ENCODE peak calls at places on chromosomes 13 and 19, in five cellular contexts. N is thoracic aorta, R is heart right ventricle, J is mammary epithelial cell, S is foreskin fibroblast. D is an unnamed sample.

GRCh38 chr19:45117167-45117594 is 24.2 kb downstream of the PPP1R37 start:
- DNase-seq in R (no peak), N (no peak), J (no peak), S (no peak), D (peak; percentile 67)

GRCh38 chr19:55109527-55110291 is 7.7 kb downstream of the PPP1R12C start:
- DNase-seq in S (no peak), J (no peak), R (no peak), N (no peak), D (no peak)

GRCh38 chr13:82933986-82934385 is 948.3 kb downstream of the SLITRK1 start:
- DNase-seq in R (no peak), N (no peak), J (no peak), S (no peak), D (no peak)

GRCh38 chr13:44601596-44601995 is 25.5 kb upstream of the TSC22D1 start:
- DNase-seq in R (no peak), N (no peak), J (no peak), S (no peak), D (no peak)

GRCh38 chr13:47549219-47549752 is 451.8 kb downstream of the SUCLA2 start:
- DNase-seq in S (peak; percentile 44), N (no peak), J (no peak), R (no peak), D (no peak)

GRCh38 chr13:51839711-51840110 is 5.3 kb downstream of the TMEM272 start:
- DNase-seq in J (no peak), N (no peak), S (no peak), R (no peak), D (no peak)

GRCh38 chr19:56125806-56126590 is 4.9 kb upstream of the ZNF787 start:
- DNase-seq in R (no peak), J (no peak), N (no peak), S (no peak), D (no peak)

GRCh38 chr19:45443462-45444317 is 20.0 kb upstream of the ERCC1 start:
- DNase-seq in R (peak; percentile 97), N (peak; percentile 95), S (peak; percentile 96), J (peak; percentile 93), D (peak; percentile 71)

GRCh38 chr19:31121501-31121900 is 227.7 kb downstream of the TSHZ3 start:
- DNase-seq in N (no peak), S (no peak), J (no peak), R (no peak), D (no peak)

GRCh38 chr13:47898080-47898479 is 103.0 kb downstream of the SUCLA2 start:
- DNase-seq in J (no peak), N (no peak), R (no peak), S (no peak), D (no peak)

GRCh38 chr19:50333737-50334617 is 4.8 kb upstream of the KCNC3 start:
- DNase-seq in J (no peak), N (no peak), S (peak; percentile 79), R (peak; percentile 63), D (peak; percentile 89)

GRCh38 chr19:44990459-44990858 is 10.8 kb upstream of the RELB start:
- DNase-seq in N (no peak), J (no peak), S (no peak), R (no peak), D (no peak)

GRCh38 chr13:89687066-89687465 is 1660.4 kb upstream of the MIR17HG start:
- DNase-seq in J (no peak), S (no peak), N (no peak), R (no peak), D (no peak)

GRCh38 chr19:42216653-42217521 is 590 bp downstream of the DEDD2 start:
- DNase-seq in R (peak; percentile 20), N (no peak), S (peak; percentile 67), J (peak; percentile 53), D (no peak)

GRCh38 chr13:100491164-100491847 is 97.3 kb downstream of the GGACT start:
- DNase-seq in N (no peak), J (no peak), R (peak; percentile 38), S (peak; percentile 79), D (no peak)

GRCh38 chr13:111623170-111623569 is 302.7 kb downstream of the TEX29 start:
- DNase-seq in J (no peak), S (no peak), R (no peak), N (no peak), D (no peak)

GRCh38 chr19:5547881-5548280 is 19.9 kb downstream of the TINCR start:
- DNase-seq in J (peak; percentile 46), S (peak; percentile 67), R (no peak), N (no peak), D (peak; percentile 59)

GRCh38 chr19:7199613-7200533 is 94.3 kb downstream of the INSR start:
- DNase-seq in R (no peak), S (peak; percentile 24), N (no peak), J (no peak), D (no peak)

GRCh38 chr19:43555185-43555770 is 20.0 kb downstream of the XRCC1 start:
- DNase-seq in R (peak; percentile 69), N (no peak), J (peak; percentile 53), S (peak; percentile 82), D (peak; percentile 83)

GRCh38 chr13:45367358-45367757 is 26.4 kb upstream of the TPT1 start:
- DNase-seq in R (no peak), J (peak; percentile 99), N (peak; percentile 29), S (peak; percentile 95), D (peak; percentile 88)

GRCh38 chr19:32676186-32676894 is 692 bp downstream of the RGS9BP start:
- DNase-seq in S (peak; percentile 34), N (no peak), R (no peak), J (peak; percentile 45), D (no peak)

GRCh38 chr19:17445526-17446165 is 2.8 kb downstream of the TMEM221 start:
- DNase-seq in S (no peak), N (no peak), J (no peak), R (no peak), D (no peak)

GRCh38 chr19:17447704-17448189 is 721 bp downstream of the TMEM221 start:
- DNase-seq in J (no peak), S (no peak), N (no peak), R (no peak), D (no peak)

GRCh38 chr19:17450264-17451075 is 2.0 kb upstream of the TMEM221 start:
- DNase-seq in N (no peak), S (no peak), R (no peak), J (peak; percentile 98), D (peak; percentile 54)

GRCh38 chr19:17451820-17452219 is 3.4 kb upstream of the TMEM221 start:
- DNase-seq in R (no peak), S (no peak), J (no peak), N (no peak), D (no peak)

DNA sequence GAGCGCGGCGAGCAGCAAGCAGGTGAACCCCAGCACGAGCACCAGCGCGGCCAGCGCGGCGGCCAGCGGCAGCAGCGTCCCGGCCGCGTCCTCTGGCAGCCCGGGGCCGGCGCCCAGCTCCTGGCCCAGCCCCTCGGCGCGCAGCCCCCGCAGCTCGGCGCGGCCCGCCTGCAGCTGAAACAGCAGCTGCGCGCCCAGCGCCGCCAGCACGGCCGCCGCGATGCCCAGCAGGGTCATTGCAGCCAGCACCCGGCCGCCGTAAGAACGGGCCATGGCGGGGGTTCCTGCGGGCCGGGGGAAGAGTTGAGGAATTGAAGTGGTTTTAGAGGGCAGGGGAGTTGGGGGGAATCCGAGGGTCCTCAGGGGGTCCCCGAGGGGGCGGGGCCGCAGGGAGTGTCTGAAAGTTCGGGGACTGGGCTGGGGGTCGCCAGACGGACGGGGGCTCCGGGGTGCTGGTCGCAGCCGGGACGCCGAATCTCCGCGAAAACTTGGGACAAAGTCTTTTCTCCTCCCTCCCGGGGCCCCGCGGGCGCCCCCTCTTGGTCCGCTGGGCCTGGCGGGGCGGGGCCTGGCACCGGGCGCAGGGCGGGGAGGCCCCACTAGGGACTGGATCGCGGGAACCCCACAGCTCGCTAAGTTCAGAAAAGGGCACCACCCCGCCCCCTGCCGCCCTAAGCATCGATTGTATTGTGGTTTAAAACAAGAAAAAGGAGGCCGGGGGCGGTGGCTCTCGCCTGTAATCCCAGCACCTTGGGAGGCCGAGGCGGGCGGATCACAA is at the start of gene TMEM221:
- DNase-seq in J (no peak), S (peak; percentile 63), N (no peak), R (peak; percentile 42), D (peak; percentile 79)
- TF ChIP-seq CTCF in J (peak; percentile 58), S (peak; percentile 62), N (peak; percentile 42), R (peak; percentile 70), D (peak; percentile 55)

GRCh38 chr13:40666058-40666904 is at the start of gene FOXO1:
- DNase-seq in S (peak; percentile 96), J (peak; percentile 84), N (peak; percentile 46), R (peak; percentile 91), D (peak; percentile 99)
- TF ChIP-seq CTCF in S (no peak), J (no peak), N (no peak), R (no peak), D (no peak)

DNA sequence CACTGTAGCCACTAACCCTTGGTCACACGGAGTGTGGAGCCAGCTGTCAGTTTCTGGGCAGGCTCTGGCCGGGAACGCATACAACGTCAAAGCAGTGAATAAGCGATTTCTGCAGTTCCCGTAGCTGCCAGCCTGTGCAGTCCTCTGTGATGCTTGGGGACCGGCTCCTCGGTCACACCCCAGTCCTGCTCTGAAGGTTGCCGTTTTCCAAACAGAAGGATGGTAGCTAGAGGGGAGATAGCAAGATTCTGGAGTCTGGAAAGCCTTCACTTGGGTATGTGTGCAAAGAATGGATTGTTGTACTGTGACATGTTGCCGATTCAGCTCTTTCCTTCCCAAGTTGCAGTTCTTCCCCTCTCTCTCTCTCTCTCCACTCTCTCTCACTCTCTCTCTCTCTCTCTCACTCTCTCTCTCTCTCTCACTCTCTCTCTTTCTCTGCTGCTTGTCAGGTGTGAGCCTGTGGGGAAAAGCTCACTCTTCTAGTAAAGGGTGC is 38.7 kb upstream of the C1QTNF9 start:
- DNase-seq in S (peak; percentile 63), R (peak; percentile 68), N (no peak), J (peak; percentile 28), D (peak; percentile 51)
- TF ChIP-seq CTCF in S (no peak), R (peak; percentile 3), N (no peak), J (no peak), D (peak; percentile 10)

GRCh38 chr19:3146677-3147100 is 10.9 kb downstream of the GNA15 start:
- DNase-seq in N (no peak), J (no peak), R (no peak), S (no peak), D (no peak)

GRCh38 chr19:3149526-3150505 is 14.0 kb downstream of the GNA15 start:
- DNase-seq in N (no peak), J (no peak), R (no peak), S (no peak), D (peak; percentile 44)

GRCh38 chr19:3148503-3148902 is 12.7 kb downstream of the GNA15 start:
- DNase-seq in R (no peak), N (no peak), J (no peak), S (no peak), D (no peak)

GRCh38 chr19:3150739-3151329 is 15.0 kb downstream of the GNA15 start:
- DNase-seq in S (no peak), J (no peak), N (no peak), R (no peak), D (no peak)

DNA sequence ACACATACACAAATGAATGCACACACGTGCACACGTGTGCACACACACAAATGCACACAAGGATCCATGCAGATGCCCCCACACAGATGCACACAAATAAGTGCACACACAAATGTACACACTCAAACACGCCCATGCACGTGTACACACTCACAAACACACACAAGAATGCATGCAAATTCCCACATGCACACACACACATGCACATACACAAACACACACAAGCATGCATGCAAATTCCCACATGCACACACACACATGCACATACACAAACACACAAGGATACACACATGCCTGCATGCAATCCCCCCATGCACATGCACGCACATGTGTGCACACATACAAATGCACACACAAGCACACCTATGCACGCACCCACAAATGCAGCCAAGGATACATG is 13.3 kb downstream of the GNA15 start:
- DNase-seq in J (no peak), R (no peak), N (no peak), S (no peak), D (no peak)
- TF ChIP-seq CTCF in J (no peak), R (no peak), N (no peak), S (no peak), D (no peak)

GRCh38 chr19:10335149-10336053 is 2.1 kb upstream of the RAVER1 start:
- DNase-seq in J (no peak), S (no peak), R (no peak), N (no peak), D (no peak)
- TF ChIP-seq CTCF in J (no peak), S (no peak), R (no peak), N (no peak), D (no peak)

D was measured in GM13977.